ENCODE peak calls at places on chromosomes 5 and 9, in four cellular contexts. I is osteocyte, J is hypothalamus, W is EL. A is an unnamed sample.

GRCh38 chr9:38180631-38181030 is 111.6 kb upstream of the SHB start:
- DNase-seq in I (no peak), J (no peak), W (no peak), A (no peak)

GRCh38 chr9:5178126-5178805 is 7.2 kb downstream of the INSL6 start:
- DNase-seq in I (no peak), J (no peak), W (no peak), A (peak)

GRCh38 chr9:133991211-133991921 is 758 bp downstream of the VAV2 start:
- DNase-seq in I (no peak), J (no peak), W (peak), A (no peak)

GRCh38 chr9:114307323-114308250 is 15.3 kb upstream of the ORM1 start:
- DNase-seq in I (peak), J (no peak), W (no peak), A (no peak)

GRCh38 chr9:117555964-117556629 is 141.2 kb upstream of the ASTN2 start:
- DNase-seq in I (no peak), J (no peak), W (peak), A (no peak)

GRCh38 chr5:53035868-53036381 is 46.8 kb downstream of the ITGA2 start:
- DNase-seq in I (no peak), J (no peak), W (peak), A (no peak)

GRCh38 chr5:142307491-142307890 is 17.3 kb downstream of the SPRY4 start:
- DNase-seq in I (no peak), J (no peak), W (no peak), A (no peak)

GRCh38 chr9:82011133-82011532 is 22.6 kb downstream of the SPATA31D1 start:
- DNase-seq in I (no peak), J (no peak), W (no peak), A (no peak)

GRCh38 chr9:100307061-100307460 is 45.7 kb downstream of the TEX10 start:
- DNase-seq in I (no peak), J (no peak), W (no peak), A (no peak)

GRCh38 chr5:102223542-102224444 is 72.3 kb downstream of the SLCO4C1 start:
- DNase-seq in I (no peak), J (no peak), W (peak), A (no peak)

GRCh38 chr9:130527651-130528310 is 51.6 kb upstream of the FUBP3 start:
- DNase-seq in I (no peak), J (no peak), W (no peak), A (no peak)

GRCh38 chr9:96686638-96687335 is 31.7 kb upstream of the PRXL2C start:
- DNase-seq in I (peak), J (peak), W (peak), A (peak)

GRCh38 chr5:6819521-6819920 is 106.3 kb downstream of the TENT4A start:
- DNase-seq in I (no peak), J (no peak), W (no peak), A (no peak)

GRCh38 chr5:120405291-120405864 is 58.7 kb upstream of the PRR16 start:
- DNase-seq in I (no peak), J (no peak), W (peak), A (no peak)

GRCh38 chr5:54404568-54404967 is 50.9 kb upstream of the HSPB3 start:
- DNase-seq in I (no peak), J (no peak), W (no peak), A (no peak)

GRCh38 chr9:86185872-86186271 is 73.6 kb downstream of the C9orf153 start:
- DNase-seq in I (peak), J (no peak), W (peak), A (no peak)

GRCh38 chr5:67147768-67148167 is 48.8 kb downstream of the CD180 start:
- DNase-seq in I (no peak), J (no peak), W (no peak), A (no peak)

GRCh38 chr9:136820947-136821332 is 13.2 kb downstream of the RABL6 start:
- DNase-seq in I (no peak), J (no peak), W (no peak), A (no peak)

GRCh38 chr9:71285191-71285656 is 163.8 kb upstream of the TRPM3 start:
- DNase-seq in I (no peak), J (peak), W (peak), A (no peak)

GRCh38 chr9:87494970-87495471 is 2.6 kb upstream of the DAPK1 start:
- DNase-seq in I (no peak), J (no peak), W (peak), A (no peak)

GRCh38 chr9:124511891-124512805 is 4.9 kb upstream of the NR5A1 start:
- DNase-seq in I (no peak), J (no peak), W (no peak), A (no peak)

GRCh38 chr5:172559004-172559932 is 81.8 kb upstream of the NEURL1B start:
- DNase-seq in I (no peak), J (no peak), W (peak), A (no peak)

GRCh38 chr9:129505270-129505881 is 115.5 kb downstream of the C9orf50 start:
- DNase-seq in I (no peak), J (no peak), W (no peak), A (no peak)

GRCh38 chr9:32603914-32604852 is 31.2 kb upstream of the NDUFB6 start:
- DNase-seq in I (no peak), J (no peak), W (no peak), A (no peak)

GRCh38 chr9:21244841-21245240 is 5.0 kb upstream of the IFNA14 start:
- DNase-seq in I (no peak), J (no peak), W (no peak), A (no peak)

GRCh38 chr9:77392328-77392727 is 215.0 kb downstream of the VPS13A start:
- DNase-seq in I (no peak), J (no peak), W (no peak), A (no peak)

GRCh38 chr9:121749614-121750013 is 98.2 kb downstream of the DAB2IP start:
- DNase-seq in I (no peak), J (no peak), W (no peak), A (no peak)

GRCh38 chr5:142931896-142932686 is 161.9 kb downstream of the ARHGAP26 start:
- DNase-seq in I (no peak), J (no peak), W (no peak), A (no peak)

GRCh38 chr9:134189167-134189474 is 24.8 kb upstream of the RNU6ATAC start:
- DNase-seq in I (no peak), J (no peak), W (no peak), A (no peak)

GRCh38 chr9:28206280-28206679 is 633.0 kb upstream of the C9orf72 start:
- DNase-seq in I (no peak), J (no peak), W (no peak), A (no peak)

GRCh38 chr5:67998709-67999251 is 216.8 kb upstream of the PIK3R1 start:
- DNase-seq in I (peak), J (no peak), W (peak), A (no peak)

GRCh38 chr5:79133121-79133656 is 21.6 kb downstream of the BHMT start:
- DNase-seq in I (no peak), J (no peak), W (peak), A (no peak)

GRCh38 chr9:82031538-82032280 is 43.1 kb downstream of the SPATA31D1 start:
- DNase-seq in I (no peak), J (no peak), W (peak), A (no peak)

GRCh38 chr9:79432485-79432884 is 139.3 kb upstream of the TLE4 start:
- DNase-seq in I (no peak), J (no peak), W (no peak), A (no peak)

GRCh38 chr5:137727623-137728022 is 8.3 kb downstream of the KLHL3 start:
- DNase-seq in I (no peak), J (no peak), W (no peak), A (no peak)